ENCODE peak calls at places on chromosomes 7 and 10, in nine cellular contexts. G, K, F, X, U, M, T, L and P are unnamed samples.
A peak's percentile ranks its signal among the peaks of the same experiment; 100 is the strongest.

GRCh38 chr7:133253522-133253882 is 624 bp downstream of the EXOC4 start:
- DNase-seq in M (no peak), L (no peak), K (no peak), X (peak; percentile 22), T (no peak), U (no peak), G (no peak), F (peak; percentile 32), P (no peak)

GRCh38 chr7:128171342-128171918 is 69.6 kb upstream of the LEP start:
- DNase-seq in G (no peak), M (no peak), L (no peak), X (no peak), U (no peak), T (no peak), K (no peak), F (no peak), P (no peak)

GRCh38 chr10:21732067-21732772 is 198.2 kb downstream of the MLLT10 start:
- DNase-seq in F (peak; percentile 63), L (peak; percentile 49), G (peak; percentile 82), K (peak; percentile 80), M (peak; percentile 63), U (no peak), X (peak; percentile 50), T (peak; percentile 77), P (no peak)

GRCh38 chr7:26060713-26061339 is 91.2 kb upstream of the NFE2L3 start:
- DNase-seq in X (no peak), U (no peak), L (no peak), G (no peak), M (no peak), F (no peak), T (no peak), K (no peak), P (no peak)

GRCh38 chr7:98133181-98133580 is 26.5 kb downstream of the LMTK2 start:
- DNase-seq in M (no peak), T (no peak), G (no peak), F (no peak), K (peak; percentile 19), U (no peak), X (no peak), L (no peak), P (no peak)

GRCh38 chr10:33052476-33052875 is 94.4 kb upstream of the ITGB1 start:
- DNase-seq in G (no peak), U (no peak), M (no peak), K (no peak), L (no peak), T (no peak), F (no peak), X (no peak), P (no peak)

GRCh38 chr7:157438121-157439025 is 101.6 kb downstream of the DNAJB6 start:
- DNase-seq in X (no peak), K (no peak), U (no peak), T (no peak), F (no peak), M (no peak), G (peak; percentile 20), L (no peak), P (peak; percentile 43)

GRCh38 chr7:13551503-13551902 is 438.0 kb downstream of the ETV1 start:
- DNase-seq in X (no peak), T (no peak), L (no peak), G (no peak), U (no peak), K (no peak), F (no peak), M (peak; percentile 9), P (no peak)

GRCh38 chr7:127809285-127809702 is 157.3 kb downstream of the SND1 start:
- DNase-seq in U (no peak), M (peak; percentile 86), F (no peak), X (no peak), T (no peak), G (peak; percentile 59), K (no peak), L (no peak), P (peak; percentile 79)

GRCh38 chr10:30587522-30588031 is 42.0 kb downstream of the LYZL2 start:
- DNase-seq in X (peak; percentile 17), F (peak; percentile 13), U (peak; percentile 7), T (no peak), G (no peak), L (peak; percentile 23), K (peak; percentile 30), M (no peak), P (no peak)

GRCh38 chr7:41333506-41333905 is 369.4 kb downstream of the INHBA start:
- DNase-seq in M (no peak), F (no peak), T (no peak), L (no peak), G (no peak), X (no peak), U (no peak), K (no peak), P (no peak)

GRCh38 chr10:60170250-60170649 is 219.4 kb downstream of the ANK3 start:
- DNase-seq in F (no peak), L (no peak), G (no peak), U (no peak), T (no peak), M (no peak), K (no peak), X (no peak), P (no peak)

GRCh38 chr7:19122018-19122588 is 4.7 kb upstream of the TWIST1 start:
- DNase-seq in M (no peak), K (peak; percentile 47), F (no peak), U (no peak), G (no peak), T (no peak), L (no peak), X (no peak), P (peak; percentile 80)

GRCh38 chr10:14329609-14330246 is 996 bp downstream of the FRMD4A start:
- DNase-seq in G (no peak), F (no peak), U (no peak), M (no peak), K (peak; percentile 63), X (no peak), L (no peak), T (no peak), P (no peak)

GRCh38 chr7:134315679-134316538 is 821 bp downstream of the SLC35B4 start:
- DNase-seq in L (no peak), F (no peak), K (peak; percentile 20), T (no peak), G (no peak), X (no peak), M (no peak), U (no peak), P (peak; percentile 35)

GRCh38 chr10:43340619-43341018 is 30.8 kb upstream of the FXYD4 start:
- DNase-seq in M (no peak), L (no peak), G (no peak), K (no peak), T (no peak), F (no peak), X (no peak), U (no peak), P (peak; percentile 84)

GRCh38 chr7:111839261-111839660 is 277.0 kb upstream of the IMMP2L start:
- DNase-seq in G (no peak), K (no peak), U (no peak), X (no peak), L (no peak), F (no peak), T (no peak), M (no peak), P (no peak)

GRCh38 chr7:143263266-143264195 is at the start of gene GSTK1:
- DNase-seq in T (peak; percentile 76), M (peak; percentile 84), X (peak; percentile 66), K (peak; percentile 87), L (peak; percentile 88), G (peak; percentile 90), F (peak; percentile 88), U (peak; percentile 17), P (peak; percentile 97)

GRCh38 chr10:9296206-9296605 is 1241.7 kb downstream of the GATA3 start:
- DNase-seq in L (no peak), G (no peak), F (no peak), K (no peak), U (no peak), X (no peak), M (no peak), T (no peak), P (no peak)

GRCh38 chr10:91210435-91210834 is 10.0 kb upstream of the PCGF5 start:
- DNase-seq in F (peak; percentile 85), X (peak; percentile 42), K (no peak), M (no peak), G (no peak), T (peak; percentile 13), L (no peak), U (no peak), P (no peak)

GRCh38 chr10:128047991-128048826 is 78.0 kb downstream of the MKI67 start:
- DNase-seq in M (no peak), X (peak; percentile 45), U (no peak), T (no peak), F (peak; percentile 35), L (peak; percentile 66), K (no peak), G (no peak), P (peak; percentile 84)

GRCh38 chr10:102112210-102112817 is 7.9 kb downstream of the LDB1 start:
- DNase-seq in M (no peak), K (peak; percentile 79), L (no peak), X (no peak), U (no peak), G (no peak), F (no peak), T (no peak), P (peak; percentile 46)

GRCh38 chr7:138559448-138559847 is 99.4 kb downstream of the TRIM24 start:
- DNase-seq in F (no peak), T (no peak), G (no peak), M (no peak), U (no peak), L (no peak), X (no peak), K (no peak), P (no peak)
- H3K36me3 ChIP-seq in F (peaks cover 26% of the 10 kb centered on the region), T (no peaks in the 10 kb centered on the region), G (peaks cover 17% of the 10 kb centered on the region), M (peaks cover 96% of the 10 kb centered on the region), U (peaks cover 27% of the 10 kb centered on the region), L (peaks cover 74% of the 10 kb centered on the region), X (peaks cover 52% of the 10 kb centered on the region), K (peaks cover 87% of the 10 kb centered on the region), P (peaks cover 29% of the 10 kb centered on the region)

GRCh38 chr10:1101946-1102345 is 45.8 kb downstream of the WDR37 start:
- DNase-seq in G (no peak), X (no peak), K (no peak), L (no peak), M (no peak), T (no peak), U (no peak), F (no peak), P (no peak)
- H3K36me3 ChIP-seq in G (no peaks in the 10 kb centered on the region), X (peaks cover 20% of the 10 kb centered on the region), K (peaks cover 8% of the 10 kb centered on the region), L (peaks cover 32% of the 10 kb centered on the region), M (no peaks in the 10 kb centered on the region), T (no peaks in the 10 kb centered on the region), U (peaks cover 14% of the 10 kb centered on the region), F (peaks cover 43% of the 10 kb centered on the region), P (peaks cover 56% of the 10 kb centered on the region)

DNA sequence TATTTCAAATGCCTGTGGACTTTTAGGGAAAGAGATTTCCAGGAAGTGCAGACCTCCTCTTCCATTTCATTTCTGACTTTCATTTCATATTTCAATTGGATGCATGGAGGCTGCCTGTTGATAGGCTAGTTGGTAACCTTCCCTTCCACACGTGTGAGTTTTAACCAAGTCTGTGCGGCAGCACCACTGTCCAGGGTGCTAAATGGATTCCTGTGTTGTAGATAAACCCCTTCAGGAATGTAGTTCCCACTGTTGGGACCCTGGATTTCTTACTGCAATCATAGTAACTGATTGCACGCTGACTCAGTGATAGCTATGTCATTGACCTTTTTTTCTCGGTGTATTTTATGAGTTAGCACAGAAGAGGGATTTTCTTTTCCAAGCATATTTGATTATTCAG is 17.6 kb downstream of the VPS50 start:
- DNase-seq in F (no peak), L (no peak), T (no peak), U (no peak), M (no peak), X (no peak), K (no peak), G (no peak), P (no peak)
- H3K36me3 ChIP-seq in F (no peaks in the 10 kb centered on the region), L (no peaks in the 10 kb centered on the region), T (no peaks in the 10 kb centered on the region), U (no peaks in the 10 kb centered on the region), M (no peaks in the 10 kb centered on the region), X (peaks cover 1% of the 10 kb centered on the region), K (no peaks in the 10 kb centered on the region), G (no peaks in the 10 kb centered on the region), P (no peaks in the 10 kb centered on the region)

GRCh38 chr10:126101744-126102143 is 205.4 kb downstream of the FANK1 start:
- DNase-seq in G (no peak), L (no peak), X (no peak), M (no peak), U (no peak), K (no peak), F (no peak), T (no peak), P (no peak)
- H3K36me3 ChIP-seq in G (no peaks in the 10 kb centered on the region), L (no peaks in the 10 kb centered on the region), X (no peaks in the 10 kb centered on the region), M (no peaks in the 10 kb centered on the region), U (no peaks in the 10 kb centered on the region), K (no peaks in the 10 kb centered on the region), F (no peaks in the 10 kb centered on the region), T (no peaks in the 10 kb centered on the region), P (peaks cover 80% of the 10 kb centered on the region)